ENCODE peak calls at places on chromosomes 7 and 10, in six cellular contexts. J is sigmoid colon, W is suprapubic skin, L is mammary epithelial cell, B is tibial nerve, Y is GM10248. R is an unnamed sample.

GRCh38 chr10:33365871-33366411 is 31.5 kb upstream of the NRP1 start:
- DNase-seq in Y (no peak), L (peak), J (no peak), W (no peak), B (no peak), R (no peak)

GRCh38 chr10:105473170-105473569 is 832.1 kb downstream of the SORCS3 start:
- DNase-seq in B (no peak), Y (no peak), J (no peak), W (no peak), L (no peak), R (no peak)

GRCh38 chr10:99930731-99931550 is 78.8 kb downstream of the DNMBP start:
- DNase-seq in B (no peak), L (peak), J (no peak), Y (no peak), W (no peak), R (peak)

GRCh38 chr7:143415696-143416095 is 7.0 kb upstream of the EPHA1 start:
- DNase-seq in J (no peak), Y (no peak), L (peak), W (no peak), B (no peak), R (no peak)

GRCh38 chr10:24360286-24361127 is 151.6 kb downstream of the KIAA1217 start:
- DNase-seq in Y (peak), B (peak), J (no peak), W (no peak), L (peak), R (peak)

GRCh38 chr7:81333536-81333935 is 414.7 kb upstream of the SEMA3C start:
- DNase-seq in Y (no peak), W (no peak), L (no peak), B (no peak), J (no peak), R (no peak)

GRCh38 chr10:3538291-3538849 is 246.6 kb downstream of the KLF6 start:
- DNase-seq in Y (no peak), L (no peak), B (no peak), W (no peak), J (no peak), R (no peak)

GRCh38 chr7:97495487-97495886 is 236.4 kb upstream of the TAC1 start:
- DNase-seq in L (no peak), J (no peak), Y (no peak), B (no peak), W (no peak), R (no peak)

GRCh38 chr10:92755725-92756124 is 66.0 kb downstream of the HHEX start:
- DNase-seq in W (no peak), J (no peak), B (no peak), L (no peak), Y (no peak), R (no peak)

GRCh38 chr10:73992899-73993788 is 4.8 kb upstream of the VCL start:
- DNase-seq in Y (no peak), B (no peak), L (peak), J (no peak), W (no peak), R (no peak)

GRCh38 chr7:131249003-131249402 is 78.7 kb upstream of the MKLN1 start:
- DNase-seq in B (peak), J (peak), L (peak), W (peak), Y (no peak), R (no peak)

GRCh38 chr7:30445770-30446169 is 32.8 kb downstream of the NOD1 start:
- DNase-seq in B (peak), W (peak), J (peak), Y (peak), L (no peak), R (no peak)

GRCh38 chr7:137445998-137446397 is 102.5 kb upstream of the PTN start:
- DNase-seq in L (no peak), Y (no peak), B (no peak), J (no peak), W (no peak), R (no peak)

GRCh38 chr7:2757904-2758672 is 70.1 kb downstream of the AMZ1 start:
- DNase-seq in L (peak), J (peak), W (no peak), Y (peak), B (no peak), R (no peak)

GRCh38 chr7:54469740-54470139 is 72.4 kb upstream of the VSTM2A start:
- DNase-seq in L (no peak), B (no peak), J (no peak), W (no peak), Y (no peak), R (no peak)

GRCh38 chr7:16422917-16423316 is 1.6 kb upstream of the CRPPA start:
- DNase-seq in L (no peak), B (no peak), J (no peak), Y (no peak), W (no peak), R (no peak)

GRCh38 chr10:28442375-28442774 is 90.5 kb upstream of the WAC start:
- DNase-seq in L (no peak), Y (no peak), J (no peak), W (no peak), B (no peak), R (no peak)

GRCh38 chr10:51109821-51110533 is 35.7 kb downstream of the PRKG1 start:
- DNase-seq in L (peak), J (no peak), B (no peak), W (no peak), Y (no peak), R (no peak)

GRCh38 chr7:70674268-70675025 is 457.5 kb upstream of the GALNT17 start:
- DNase-seq in J (no peak), W (no peak), B (no peak), L (no peak), Y (no peak), R (no peak)

GRCh38 chr7:123972045-123972444 is 47.0 kb downstream of the SPAM1 start:
- DNase-seq in W (no peak), Y (no peak), B (no peak), L (no peak), J (no peak), R (no peak)

GRCh38 chr10:113458944-113459343 is 93.9 kb upstream of the HABP2 start:
- DNase-seq in Y (no peak), L (no peak), J (no peak), B (no peak), W (no peak), R (no peak)

GRCh38 chr7:127689194-127689772 is 37.3 kb downstream of the SND1 start:
- DNase-seq in Y (no peak), L (peak), J (no peak), B (no peak), W (no peak), R (no peak)

GRCh38 chr7:18521236-18521589 is 25.7 kb downstream of the HDAC9 start:
- DNase-seq in W (no peak), B (no peak), J (no peak), L (no peak), Y (no peak), R (no peak)

GRCh38 chr10:63464402-63465292 is 1.1 kb downstream of the JMJD1C start:
- DNase-seq in J (no peak), W (no peak), B (no peak), Y (no peak), L (peak), R (no peak)

GRCh38 chr10:117373848-117374505 is 1.3 kb downstream of the PDZD8 start:
- DNase-seq in L (peak), J (peak), B (no peak), Y (peak), W (peak), R (no peak)

GRCh38 chr7:107692501-107692900 is 31.9 kb downstream of the SLC26A4 start:
- DNase-seq in W (no peak), Y (no peak), J (no peak), B (no peak), L (no peak), R (no peak)

GRCh38 chr10:86225098-86225782 is 141.4 kb downstream of the GRID1 start:
- DNase-seq in Y (no peak), B (no peak), J (no peak), L (peak), W (no peak), R (no peak)

GRCh38 chr10:119225288-119225687 is 17.9 kb downstream of the GRK5 start:
- DNase-seq in L (no peak), W (no peak), J (peak), B (no peak), Y (no peak), R (no peak)

GRCh38 chr7:41987-42386 is 150.4 kb upstream of the FAM20C start:
- DNase-seq in Y (no peak), L (no peak), J (no peak), B (no peak), W (peak), R (no peak)

GRCh38 chr7:102306916-102307677 is 20.4 kb downstream of the SH2B2 start:
- DNase-seq in B (no peak), J (no peak), L (no peak), Y (peak), W (no peak), R (no peak)

GRCh38 chr7:45074738-45075644 is 13.8 kb downstream of the NACAD start:
- DNase-seq in B (no peak), Y (peak), J (no peak), W (no peak), L (no peak), R (no peak)
- TF ChIP-seq CTCF in B (no peak), Y (no peak), J (no peak), W (no peak), L (no peak), R (no peak)

GRCh38 chr7:100546868-100547800 is 8.1 kb downstream of the AGFG2 start:
- DNase-seq in Y (no peak), B (no peak), J (no peak), W (no peak), L (no peak), R (no peak)

GRCh38 chr7:100546129-100546867 is 7.3 kb downstream of the AGFG2 start:
- DNase-seq in J (no peak), B (no peak), Y (peak), W (no peak), L (no peak), R (no peak)

GRCh38 chr7:100544386-100544785 is 5.4 kb downstream of the AGFG2 start:
- DNase-seq in W (no peak), J (no peak), Y (no peak), L (no peak), B (no peak), R (no peak)

GRCh38 chr7:100544949-100545635 is 6.1 kb downstream of the AGFG2 start:
- DNase-seq in Y (no peak), W (no peak), L (peak), B (no peak), J (no peak), R (no peak)

GRCh38 chr7:100545636-100546128 is 6.7 kb downstream of the AGFG2 start:
- DNase-seq in L (peak), J (peak), B (no peak), W (no peak), Y (peak), R (no peak)
- TF ChIP-seq CTCF in L (no peak), J (no peak), B (no peak), W (no peak), Y (no peak), R (no peak)

GRCh38 chr7:150924256-150924851 is 53.8 kb downstream of the KCNH2 start:
- DNase-seq in Y (no peak), J (no peak), W (no peak), L (no peak), B (no peak), R (no peak)

GRCh38 chr7:150931199-150931869 is 46.8 kb downstream of the KCNH2 start:
- DNase-seq in B (no peak), L (no peak), Y (no peak), W (no peak), J (no peak), R (no peak)

GRCh38 chr7:150926066-150926465 is 52.1 kb downstream of the KCNH2 start:
- DNase-seq in L (no peak), B (no peak), J (no peak), W (no peak), Y (no peak), R (no peak)

GRCh38 chr7:150927157-150927953 is 50.8 kb downstream of the KCNH2 start:
- DNase-seq in Y (no peak), W (no peak), B (no peak), J (no peak), L (no peak), R (no peak)

GRCh38 chr7:150927954-150928340 is 50.2 kb downstream of the KCNH2 start:
- DNase-seq in Y (no peak), J (no peak), L (no peak), W (no peak), B (no peak), R (no peak)
- TF ChIP-seq CTCF in Y (no peak), J (no peak), L (no peak), W (no peak), B (no peak), R (no peak)

DNA sequence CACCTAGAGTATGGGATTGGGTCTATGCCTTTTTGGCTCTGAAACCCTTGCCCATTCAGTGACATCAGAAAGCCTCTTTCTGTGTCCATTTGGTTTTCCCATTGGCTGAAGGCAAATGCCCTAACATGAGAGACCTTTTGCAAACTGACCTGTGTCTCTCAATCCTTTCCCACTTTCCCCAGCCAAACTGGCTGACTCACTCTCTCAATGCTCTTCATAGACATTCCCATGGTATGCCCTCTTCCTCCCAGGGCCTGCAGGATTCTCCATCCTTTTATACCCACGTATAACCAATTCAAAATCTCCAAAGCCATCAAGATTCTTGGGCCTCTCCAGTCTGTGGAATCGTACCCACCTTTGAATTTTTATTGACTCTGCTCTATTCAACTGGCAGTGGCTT is 563.3 kb downstream of the GATA3 start:
- DNase-seq in L (peak), Y (no peak), B (no peak), W (no peak), J (no peak), R (no peak)
- TF ChIP-seq CTCF in L (no peak), Y (no peak), B (no peak), W (no peak), J (no peak), R (no peak)

GRCh38 chr10:128051548-128051947 is 74.7 kb downstream of the MKI67 start:
- DNase-seq in B (no peak), J (no peak), W (no peak), L (no peak), Y (no peak), R (no peak)

GRCh38 chr10:128050117-128050516 is 76.1 kb downstream of the MKI67 start:
- DNase-seq in J (peak), Y (no peak), L (no peak), W (peak), B (no peak), R (no peak)

GRCh38 chr10:128049226-128050010 is 76.8 kb downstream of the MKI67 start:
- DNase-seq in J (peak), L (peak), Y (no peak), B (no peak), W (no peak), R (no peak)

GRCh38 chr10:128052696-128053095 is 73.5 kb downstream of the MKI67 start:
- DNase-seq in Y (no peak), W (peak), J (peak), L (no peak), B (no peak), R (no peak)

DNA sequence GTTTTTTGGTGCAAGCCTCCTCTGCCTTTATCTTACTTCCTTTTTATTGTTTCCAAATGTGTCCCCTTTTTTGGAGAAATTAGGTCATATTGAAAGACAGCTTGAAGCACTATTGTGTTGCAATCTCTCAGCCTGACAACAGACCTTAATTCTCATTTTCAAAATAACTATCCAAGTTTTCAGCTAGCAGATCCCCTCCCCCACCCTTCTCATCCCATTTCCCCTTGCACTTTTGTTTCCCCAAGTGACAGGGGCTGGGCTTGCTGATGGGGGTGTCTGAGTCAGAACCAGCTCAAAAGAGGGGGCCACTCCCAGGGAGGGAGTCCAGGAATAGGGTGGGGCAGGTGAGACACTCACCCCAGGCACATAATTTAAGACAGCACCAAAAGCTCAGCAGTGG is 75.3 kb downstream of the MKI67 start:
- DNase-seq in Y (no peak), B (no peak), W (peak), L (peak), J (peak), R (no peak)
- TF ChIP-seq CTCF in Y (no peak), B (no peak), W (no peak), L (no peak), J (no peak), R (no peak)

GRCh38 chr10:43407576-43408330 is 1.2 kb downstream of the HNRNPF start:
- DNase-seq in J (peak), Y (peak), W (peak), B (peak), L (peak), R (peak)
- TF ChIP-seq CTCF in J (peak), Y (peak), W (peak), B (no peak), L (peak), R (peak)